ENCODE peak calls at places on chromosomes 12 and 14, in five cellular contexts. One of them, this sample, is unnamed.

GRCh38 chr12:7375145-7375543 is 68.8 kb downstream of the CD163L1 start:
- DNase-seq in endothelial cell of umbilical vein: no peak
- DNase-seq in transverse colon: no peak
- DNase-seq in uterus: no peak
- DNase-seq in GM12878: no peak
- DNase-seq in this sample: no peak

GRCh38 chr12:67035121-67035520 is 234.0 kb upstream of the CAND1 start:
- DNase-seq in uterus: no peak
- DNase-seq in transverse colon: no peak
- DNase-seq in GM12878: no peak
- DNase-seq in endothelial cell of umbilical vein: no peak
- DNase-seq in this sample: no peak

GRCh38 chr14:83520837-83521236 is 1987.2 kb upstream of the SEL1L start:
- DNase-seq in GM12878: no peak
- DNase-seq in uterus: no peak
- DNase-seq in transverse colon: no peak
- DNase-seq in endothelial cell of umbilical vein: no peak
- DNase-seq in this sample: no peak

GRCh38 chr12:120453977-120454376 is 7.7 kb downstream of the GATC start:
- DNase-seq in GM12878: no peak
- DNase-seq in transverse colon: no peak
- DNase-seq in uterus: no peak
- DNase-seq in endothelial cell of umbilical vein: peak; percentile 18
- DNase-seq in this sample: no peak

GRCh38 chr12:75783093-75783877 is 248.3 kb downstream of the PHLDA1 start:
- DNase-seq in GM12878: no peak
- DNase-seq in endothelial cell of umbilical vein: no peak
- DNase-seq in uterus: no peak
- DNase-seq in transverse colon: no peak
- DNase-seq in this sample: no peak

GRCh38 chr14:50371546-50371945 is 25.1 kb downstream of the CDKL1 start:
- DNase-seq in GM12878: no peak
- DNase-seq in uterus: no peak
- DNase-seq in transverse colon: no peak
- DNase-seq in endothelial cell of umbilical vein: no peak
- DNase-seq in this sample: no peak

GRCh38 chr12:77943466-77943865 is 112.8 kb downstream of the NAV3 start:
- DNase-seq in transverse colon: no peak
- DNase-seq in endothelial cell of umbilical vein: peak; percentile 64
- DNase-seq in GM12878: no peak
- DNase-seq in uterus: no peak
- DNase-seq in this sample: no peak

GRCh38 chr12:94146166-94146565 is 2.2 kb upstream of the PLXNC1 start:
- DNase-seq in endothelial cell of umbilical vein: no peak
- DNase-seq in transverse colon: no peak
- DNase-seq in GM12878: no peak
- DNase-seq in uterus: no peak
- DNase-seq in this sample: no peak

GRCh38 chr12:87092421-87092820 is 836.2 kb upstream of the MGAT4C start:
- DNase-seq in GM12878: no peak
- DNase-seq in endothelial cell of umbilical vein: peak; percentile 36
- DNase-seq in transverse colon: no peak
- DNase-seq in uterus: no peak
- DNase-seq in this sample: no peak

GRCh38 chr14:104926619-104927431 is 2.1 kb downstream of the PLD4 start:
- DNase-seq in GM12878: peak; percentile 88
- DNase-seq in uterus: no peak
- DNase-seq in transverse colon: peak; percentile 38
- DNase-seq in endothelial cell of umbilical vein: no peak
- DNase-seq in this sample: peak; percentile 91

GRCh38 chr12:76007640-76008039 is 23.9 kb downstream of the PHLDA1 start:
- DNase-seq in GM12878: no peak
- DNase-seq in transverse colon: no peak
- DNase-seq in endothelial cell of umbilical vein: no peak
- DNase-seq in uterus: no peak
- DNase-seq in this sample: no peak

GRCh38 chr12:69497308-69498026 is 27.3 kb downstream of the FRS2 start:
- DNase-seq in GM12878: peak; percentile 35
- DNase-seq in uterus: no peak
- DNase-seq in transverse colon: no peak
- DNase-seq in endothelial cell of umbilical vein: no peak
- DNase-seq in this sample: peak; percentile 24

GRCh38 chr12:25924535-25925001 is 33.9 kb upstream of the RASSF8 start:
- DNase-seq in endothelial cell of umbilical vein: peak; percentile 93
- DNase-seq in uterus: no peak
- DNase-seq in GM12878: no peak
- DNase-seq in transverse colon: no peak
- DNase-seq in this sample: no peak

GRCh38 chr12:6367969-6368892 is 7.1 kb downstream of the SCNN1A start:
- DNase-seq in endothelial cell of umbilical vein: no peak
- DNase-seq in transverse colon: no peak
- DNase-seq in uterus: no peak
- DNase-seq in GM12878: no peak
- DNase-seq in this sample: no peak

GRCh38 chr12:116266220-116266619 is 11.3 kb downstream of the MED13L start:
- DNase-seq in transverse colon: no peak
- DNase-seq in GM12878: no peak
- DNase-seq in uterus: no peak
- DNase-seq in endothelial cell of umbilical vein: peak; percentile 40
- DNase-seq in this sample: no peak

GRCh38 chr14:79656086-79656485 is 555.2 kb downstream of the DIO2 start:
- DNase-seq in transverse colon: no peak
- DNase-seq in endothelial cell of umbilical vein: no peak
- DNase-seq in uterus: no peak
- DNase-seq in GM12878: no peak
- DNase-seq in this sample: no peak

GRCh38 chr14:59292028-59292427 is 103.6 kb downstream of the DAAM1 start:
- DNase-seq in endothelial cell of umbilical vein: no peak
- DNase-seq in transverse colon: no peak
- DNase-seq in uterus: no peak
- DNase-seq in GM12878: no peak
- DNase-seq in this sample: no peak

GRCh38 chr14:37973031-37973908 is 234.4 kb upstream of the SSTR1 start:
- DNase-seq in GM12878: no peak
- DNase-seq in transverse colon: no peak
- DNase-seq in endothelial cell of umbilical vein: no peak
- DNase-seq in uterus: no peak
- DNase-seq in this sample: no peak

GRCh38 chr12:116141110-116141832 is 136.2 kb downstream of the MED13L start:
- DNase-seq in endothelial cell of umbilical vein: peak; percentile 46
- DNase-seq in transverse colon: no peak
- DNase-seq in uterus: no peak
- DNase-seq in GM12878: no peak
- DNase-seq in this sample: no peak

GRCh38 chr12:102638777-102639176 is 158.4 kb upstream of the IGF1 start:
- DNase-seq in GM12878: no peak
- DNase-seq in transverse colon: no peak
- DNase-seq in endothelial cell of umbilical vein: no peak
- DNase-seq in uterus: no peak
- DNase-seq in this sample: no peak

GRCh38 chr12:68374315-68374982 is 42.3 kb upstream of the MDM1 start:
- DNase-seq in uterus: no peak
- DNase-seq in endothelial cell of umbilical vein: no peak
- DNase-seq in transverse colon: peak; percentile 48
- DNase-seq in GM12878: peak; percentile 98
- DNase-seq in this sample: peak; percentile 46

GRCh38 chr14:104795781-104796681 is 483 bp upstream of the AKT1 start:
- DNase-seq in transverse colon: peak; percentile 68
- DNase-seq in uterus: no peak
- DNase-seq in endothelial cell of umbilical vein: no peak
- DNase-seq in GM12878: no peak
- DNase-seq in this sample: peak; percentile 91

GRCh38 chr12:121720762-121721161 is 8.2 kb downstream of the TMEM120B start:
- DNase-seq in uterus: no peak
- DNase-seq in transverse colon: no peak
- DNase-seq in endothelial cell of umbilical vein: no peak
- DNase-seq in GM12878: no peak
- DNase-seq in this sample: no peak

GRCh38 chr14:21032326-21033154 is 2.1 kb downstream of the RNASE13 start:
- DNase-seq in transverse colon: no peak
- DNase-seq in uterus: no peak
- DNase-seq in GM12878: no peak
- DNase-seq in endothelial cell of umbilical vein: no peak
- DNase-seq in this sample: no peak
- TF ChIP-seq POLR2A in transverse colon: no peak
- TF ChIP-seq POLR2A in uterus: no peak
- TF ChIP-seq POLR2A in GM12878: no peak
- TF ChIP-seq POLR2A in endothelial cell of umbilical vein: no peak
- TF ChIP-seq POLR2A in this sample: no peak

DNA sequence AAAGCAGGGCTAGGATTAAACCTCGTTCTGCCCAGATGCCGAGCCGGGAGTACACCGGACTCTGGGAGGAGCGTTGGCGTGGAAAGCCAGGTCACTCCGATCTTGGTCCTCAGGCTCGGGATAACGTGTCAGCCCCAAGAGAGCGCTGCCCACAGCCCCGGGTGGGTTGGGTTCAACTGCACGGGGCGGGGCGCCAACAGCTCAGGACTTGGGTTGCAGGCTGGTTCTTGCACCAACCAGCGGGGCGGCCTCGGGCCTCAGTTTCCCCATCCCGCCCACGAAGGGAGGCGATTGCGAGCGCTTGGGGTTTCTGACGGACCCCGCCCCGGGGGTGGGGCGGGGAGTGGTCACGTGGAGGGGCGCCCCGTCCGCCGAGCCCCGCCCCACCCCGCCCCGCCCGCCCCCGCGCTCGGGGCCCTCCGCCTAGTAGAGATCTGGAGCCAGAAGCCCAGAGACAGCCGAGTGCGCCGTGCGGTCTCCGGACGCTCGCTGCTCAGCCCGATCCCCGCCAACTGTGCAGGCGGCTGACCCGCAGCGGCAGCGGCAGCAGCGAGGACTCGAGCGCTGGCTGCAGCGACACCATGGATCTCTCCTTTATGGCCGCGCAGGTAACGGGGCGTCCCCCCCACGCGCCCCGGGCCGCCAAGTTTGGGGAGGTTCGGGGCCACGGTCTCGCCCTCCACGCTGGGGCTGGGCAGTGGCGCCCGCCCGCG is at the start of gene C14orf132:
- DNase-seq in GM12878: no peak
- DNase-seq in endothelial cell of umbilical vein: peak; percentile 33
- DNase-seq in uterus: peak; percentile 78
- DNase-seq in transverse colon: peak; percentile 67
- DNase-seq in this sample: peak; percentile 40
- TF ChIP-seq POLR2A in GM12878: peak; percentile 55
- TF ChIP-seq POLR2A in endothelial cell of umbilical vein: no peak
- TF ChIP-seq POLR2A in uterus: peak; percentile 81
- TF ChIP-seq POLR2A in transverse colon: peak; percentile 46
- TF ChIP-seq POLR2A in this sample: no peak

DNA sequence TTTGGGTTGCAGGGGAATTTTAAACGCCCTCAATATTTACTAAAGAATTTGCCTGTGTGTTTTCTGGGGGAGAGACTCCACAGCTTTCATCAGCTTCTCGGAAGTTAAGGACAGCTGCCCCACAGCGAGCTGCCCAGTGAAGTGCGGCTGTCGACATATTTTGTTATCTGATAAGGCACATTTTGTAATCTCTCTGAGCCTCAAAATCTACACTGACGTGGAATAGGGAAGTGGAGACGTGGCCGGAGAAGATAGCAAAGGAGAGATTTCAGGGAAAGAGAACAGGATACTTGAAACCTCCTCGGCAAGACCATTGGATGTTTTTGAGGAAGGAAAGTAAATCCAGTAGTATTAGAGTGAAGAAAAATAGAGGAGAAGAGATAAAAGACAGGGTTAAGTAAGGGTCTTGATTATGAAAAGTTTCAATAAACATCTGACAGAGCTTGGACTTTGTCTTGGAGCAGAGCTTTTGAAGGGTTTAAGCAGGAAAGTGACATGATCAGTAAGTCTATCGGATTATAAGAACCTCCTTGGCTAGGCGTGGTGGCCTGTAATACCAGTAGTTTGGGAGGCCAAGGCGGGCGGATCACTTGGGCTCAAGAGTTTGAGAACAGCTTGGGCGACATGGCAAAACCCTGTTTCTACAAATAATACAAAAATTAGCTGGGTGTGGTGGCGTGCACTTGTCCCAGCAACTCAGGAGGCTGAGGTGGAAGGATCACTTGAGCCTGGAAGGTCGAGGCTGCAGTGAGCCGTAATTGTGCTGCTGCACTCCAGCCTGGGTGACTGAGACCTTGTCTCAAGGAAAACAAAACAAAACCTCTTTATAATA is 1.1 kb downstream of the POLR3B start:
- DNase-seq in GM12878: no peak
- DNase-seq in transverse colon: peak; percentile 17
- DNase-seq in endothelial cell of umbilical vein: no peak
- DNase-seq in uterus: no peak
- DNase-seq in this sample: no peak
- TF ChIP-seq POLR2A in GM12878: no peak
- TF ChIP-seq POLR2A in transverse colon: no peak
- TF ChIP-seq POLR2A in endothelial cell of umbilical vein: no peak
- TF ChIP-seq POLR2A in uterus: no peak
- TF ChIP-seq POLR2A in this sample: no peak

DNA sequence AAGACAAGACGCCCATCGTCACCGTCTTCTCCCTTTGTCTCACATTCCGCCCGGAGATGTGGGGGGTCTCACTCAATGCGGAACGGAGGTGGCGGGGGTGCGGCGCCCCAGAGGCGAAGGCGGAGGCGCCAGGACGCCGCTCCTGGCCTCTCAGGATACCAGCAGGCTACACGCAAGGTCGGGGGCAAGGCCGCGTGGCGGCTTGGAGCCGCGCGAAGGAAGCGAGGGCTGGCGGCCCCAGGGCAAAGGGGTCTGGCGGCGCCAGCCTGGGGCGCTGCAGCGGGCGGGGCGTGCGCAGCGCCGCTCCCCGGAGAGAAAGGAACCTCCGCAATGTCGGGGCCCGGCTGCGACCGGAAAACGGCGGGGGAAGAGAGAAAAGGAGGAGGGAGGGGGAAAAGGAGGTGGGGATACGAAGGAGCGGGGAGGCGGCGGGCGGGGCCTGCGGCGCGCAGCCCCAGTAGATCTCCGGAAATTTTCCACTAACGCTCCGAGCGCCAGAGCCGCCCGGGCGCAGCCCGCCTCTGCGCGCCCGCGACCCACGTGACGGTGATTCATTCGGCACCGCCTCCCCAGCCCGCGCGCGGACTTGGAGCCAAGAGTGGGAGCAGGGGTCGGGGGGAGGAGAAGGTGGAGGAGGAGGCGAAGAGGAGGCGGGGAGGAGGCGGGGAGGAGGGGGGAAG is 10.5 kb upstream of the SLC38A2 start:
- DNase-seq in transverse colon: peak; percentile 98
- DNase-seq in uterus: peak; percentile 98
- DNase-seq in endothelial cell of umbilical vein: peak; percentile 97
- DNase-seq in GM12878: peak; percentile 81
- DNase-seq in this sample: peak; percentile 65
- TF ChIP-seq POLR2A in transverse colon: peak; percentile 33
- TF ChIP-seq POLR2A in uterus: peak; percentile 93
- TF ChIP-seq POLR2A in endothelial cell of umbilical vein: peak; percentile 76
- TF ChIP-seq POLR2A in GM12878: peak; percentile 81
- TF ChIP-seq POLR2A in this sample: peak; percentile 66

GRCh38 chr12:123670882-123671728 is at the start of gene TCTN2:
- DNase-seq in GM12878: peak; percentile 47
- DNase-seq in endothelial cell of umbilical vein: peak; percentile 93
- DNase-seq in uterus: peak; percentile 94
- DNase-seq in transverse colon: peak; percentile 96
- DNase-seq in this sample: peak; percentile 99
- TF ChIP-seq POLR2A in GM12878: peak; percentile 49
- TF ChIP-seq POLR2A in endothelial cell of umbilical vein: no peak
- TF ChIP-seq POLR2A in uterus: peak; percentile 23
- TF ChIP-seq POLR2A in transverse colon: no peak
- TF ChIP-seq POLR2A in this sample: peak; percentile 54

GRCh38 chr12:55847603-55848329 is 5.0 kb upstream of the MMP19 start:
- DNase-seq in uterus: peak; percentile 99
- DNase-seq in GM12878: no peak
- DNase-seq in transverse colon: peak; percentile 78
- DNase-seq in endothelial cell of umbilical vein: peak; percentile 94
- DNase-seq in this sample: no peak
- TF ChIP-seq POLR2A in uterus: peak; percentile 66
- TF ChIP-seq POLR2A in GM12878: no peak
- TF ChIP-seq POLR2A in transverse colon: peak; percentile 53
- TF ChIP-seq POLR2A in endothelial cell of umbilical vein: peak; percentile 78
- TF ChIP-seq POLR2A in this sample: no peak

GRCh38 chr12:113647048-113647447 is 175.4 kb upstream of the LHX5 start:
- DNase-seq in transverse colon: no peak
- DNase-seq in GM12878: no peak
- DNase-seq in uterus: no peak
- DNase-seq in endothelial cell of umbilical vein: no peak
- DNase-seq in this sample: no peak
- TF ChIP-seq POLR2A in transverse colon: no peak
- TF ChIP-seq POLR2A in GM12878: no peak
- TF ChIP-seq POLR2A in uterus: no peak
- TF ChIP-seq POLR2A in endothelial cell of umbilical vein: no peak
- TF ChIP-seq POLR2A in this sample: no peak

This sample was measured in GM12892.